ENCODE peak calls at places on chromosome 2, in five cellular contexts. I is uterus; X is left ventricle myocardium inferior; W is activated CD4-positive, alpha-beta T cell treated with anti-CD3 and anti-CD28 coated beads, Interleukin-2, amount 50 U/mL, for 24 hours; C is upper lobe of right lung. K is an unnamed sample.

GRCh38 chr2:111986116-111986900 is 68.8 kb upstream of the TMEM87B start:
- DNase-seq in I (no peak), X (no peak), W (no peak), C (no peak), K (no peak)

GRCh38 chr2:232547991-232548390 is 2.4 kb downstream of the TIGD1 start:
- DNase-seq in I (no peak), X (no peak), W (no peak), C (no peak), K (no peak)

GRCh38 chr2:46716806-46717732 is 198.5 kb downstream of the MCFD2 start:
- DNase-seq in I (no peak), X (no peak), W (no peak), C (no peak), K (peak)

GRCh38 chr2:205808493-205809121 is 126.3 kb downstream of the NRP2 start:
- DNase-seq in I (no peak), X (no peak), W (no peak), C (no peak), K (no peak)

GRCh38 chr2:220786216-220786615 is 785.9 kb downstream of the EPHA4 start:
- DNase-seq in I (no peak), X (no peak), W (no peak), C (no peak), K (no peak)

GRCh38 chr2:120306091-120306490 is 39.8 kb upstream of the INHBB start:
- DNase-seq in I (no peak), X (no peak), W (no peak), C (no peak), K (no peak)

GRCh38 chr2:230895536-230896345 is 29.3 kb downstream of the GPR55 start:
- DNase-seq in I (no peak), X (no peak), W (no peak), C (no peak), K (no peak)

GRCh38 chr2:162524192-162524591 is 180.3 kb downstream of the GCA start:
- DNase-seq in I (no peak), X (no peak), W (no peak), C (no peak), K (no peak)